ENCODE peak calls at places on chromosomes 2 and 18, in four cellular contexts. V, N, U and I are unnamed samples.

GRCh38 chr2:176129013-176129796 is at the start of gene HOXD8:
- DNase-seq in V (no peak), N (no peak), U (no peak), I (no peak)

GRCh38 chr2:86584164-86584913 is 21.1 kb upstream of the CHMP3 start:
- DNase-seq in V (no peak), U (no peak), N (no peak), I (no peak)

GRCh38 chr2:38483773-38484501 is 106.9 kb upstream of the ATL2 start:
- DNase-seq in U (no peak), N (no peak), V (no peak), I (no peak)

GRCh38 chr2:221529943-221530652 is 42.0 kb downstream of the EPHA4 start:
- DNase-seq in V (no peak), U (no peak), N (no peak), I (no peak)

GRCh38 chr2:96869824-96870630 is at the start of gene SEMA4C:
- DNase-seq in U (no peak), V (peak), N (peak), I (peak)

GRCh38 chr2:81714817-81715216 is 1410.3 kb upstream of the LRRTM1 start:
- DNase-seq in V (no peak), N (no peak), U (no peak), I (no peak)

GRCh38 chr2:37635359-37636208 is 35.9 kb downstream of the CDC42EP3 start:
- DNase-seq in U (no peak), N (peak), V (no peak), I (peak)

GRCh38 chr2:29518988-29519925 is 402.1 kb downstream of the ALK start:
- DNase-seq in U (no peak), N (no peak), V (no peak), I (no peak)

GRCh38 chr18:13672657-13673056 is 53.7 kb downstream of the FAM210A start:
- DNase-seq in U (no peak), V (no peak), N (no peak), I (no peak)

GRCh38 chr2:10278029-10278762 is 24.5 kb upstream of the HPCAL1 start:
- DNase-seq in N (no peak), V (peak), U (peak), I (no peak)

GRCh38 chr18:72336786-72337185 is 207.4 kb downstream of the CBLN2 start:
- DNase-seq in U (no peak), V (no peak), N (no peak), I (no peak)

GRCh38 chr18:55327454-55327853 is 260.5 kb downstream of the TCF4 start:
- DNase-seq in V (no peak), N (no peak), U (no peak), I (no peak)

GRCh38 chr2:50785781-50786180 is 246.2 kb downstream of the NRXN1 start:
- DNase-seq in N (no peak), U (peak), V (no peak), I (no peak)

GRCh38 chr2:118807668-118808428 is 39.6 kb downstream of the EN1 start:
- DNase-seq in U (no peak), V (no peak), N (no peak), I (no peak)

GRCh38 chr18:58195278-58195721 is 151.3 kb downstream of the NEDD4L start:
- DNase-seq in U (peak), N (peak), V (peak), I (no peak)

GRCh38 chr18:68454511-68455228 is 260.2 kb downstream of the TMX3 start:
- DNase-seq in N (no peak), V (no peak), U (peak), I (no peak)

GRCh38 chr2:223528036-223528435 is 74.1 kb downstream of the SCG2 start:
- DNase-seq in U (no peak), V (no peak), N (no peak), I (no peak)

GRCh38 chr2:96665083-96665569 is 22.6 kb downstream of the FER1L5 start:
- DNase-seq in V (peak), N (no peak), U (no peak), I (no peak)

GRCh38 chr2:8616084-8616419 is 65.8 kb upstream of the ID2 start:
- DNase-seq in V (no peak), N (no peak), U (no peak), I (no peak)

GRCh38 chr18:10490401-10491289 is 35.2 kb upstream of the NAPG start:
- DNase-seq in V (peak), N (peak), U (peak), I (peak)

GRCh38 chr2:53509827-53510785 is 257.5 kb upstream of the CHAC2 start:
- DNase-seq in N (no peak), V (no peak), U (no peak), I (no peak)

GRCh38 chr2:240215676-240216051 is 75.2 kb upstream of the OTOS start:
- DNase-seq in U (no peak), N (no peak), V (no peak), I (no peak)

GRCh38 chr2:15169326-15170038 is 391.7 kb downstream of the NBAS start:
- DNase-seq in V (peak), N (no peak), U (no peak), I (no peak)

GRCh38 chr2:205025580-205026240 is 480.4 kb downstream of the PARD3B start:
- DNase-seq in N (no peak), U (no peak), V (no peak), I (no peak)

GRCh38 chr2:178512491-178512890 is 32.2 kb downstream of the PLEKHA3 start:
- DNase-seq in V (no peak), U (no peak), N (no peak), I (no peak)

GRCh38 chr2:242052421-242052820 is 182.9 kb downstream of the RTP5 start:
- DNase-seq in N (no peak), V (no peak), U (no peak), I (no peak)

GRCh38 chr18:49052891-49053644 is 102.3 kb upstream of the SMAD7 start:
- DNase-seq in V (no peak), U (no peak), N (peak), I (no peak)

GRCh38 chr18:10088734-10089133 is 174.9 kb downstream of the VAPA start:
- DNase-seq in N (no peak), U (no peak), V (no peak), I (no peak)

GRCh38 chr2:28507806-28508764 is 12.2 kb downstream of the PLB1 start:
- DNase-seq in V (peak), N (peak), U (no peak), I (no peak)

GRCh38 chr2:241133436-241133820 is 15.8 kb downstream of the PASK start:
- DNase-seq in V (no peak), N (no peak), U (no peak), I (no peak)

GRCh38 chr2:175253871-175254270 is 72.4 kb upstream of the ATP5MC3 start:
- DNase-seq in U (no peak), V (no peak), N (no peak), I (no peak)

GRCh38 chr18:50398947-50399346 is 24.1 kb downstream of the SKA1 start:
- DNase-seq in U (no peak), V (no peak), N (no peak), I (no peak)

GRCh38 chr2:120766758-120767351 is 31.2 kb downstream of the GLI2 start:
- DNase-seq in V (no peak), U (no peak), N (no peak), I (no peak)

GRCh38 chr2:150686391-150686790 is 198.9 kb upstream of the RND3 start:
- DNase-seq in N (no peak), V (no peak), U (no peak), I (no peak)